ENCODE peak calls at places on chromosomes 13 and 19, in four cellular contexts. K is HepG2, O is K562, W is GM12878. Z is an unnamed sample.

GRCh38 chr13:53885997-53886396 is 857.4 kb downstream of the OLFM4 start:
- DNase-seq in W (no peak), K (no peak), O (no peak), Z (no peak)

GRCh38 chr13:95281258-95281602 is 20.0 kb downstream of the ABCC4 start:
- DNase-seq in W (no peak), O (no peak), K (no peak), Z (no peak)

GRCh38 chr13:104315606-104316005 is 1249.4 kb upstream of the SLC10A2 start:
- DNase-seq in K (peak), W (no peak), O (no peak), Z (no peak)

GRCh38 chr13:26529441-26529840 is 28.0 kb upstream of the WASF3 start:
- DNase-seq in O (peak), K (peak), W (no peak), Z (peak)

GRCh38 chr13:30918662-30919405 is 12.8 kb downstream of the MEDAG start:
- DNase-seq in K (no peak), O (no peak), W (no peak), Z (no peak)

GRCh38 chr19:41944336-41944735 is 14.8 kb downstream of the RABAC1 start:
- DNase-seq in W (no peak), K (no peak), O (no peak), Z (no peak)

GRCh38 chr19:58009666-58010301 is 7.2 kb upstream of the ZNF606 start:
- DNase-seq in W (no peak), K (no peak), O (peak), Z (no peak)

GRCh38 chr13:112248909-112249592 is 127.1 kb upstream of the SPACA7 start:
- DNase-seq in W (no peak), O (no peak), K (no peak), Z (no peak)

GRCh38 chr13:98190889-98191444 is 13.9 kb upstream of the RNF113B start:
- DNase-seq in K (peak), O (no peak), W (no peak), Z (no peak)

GRCh38 chr13:25300861-25301346 is 521 bp upstream of the NUP58 start:
- DNase-seq in W (no peak), O (no peak), K (no peak), Z (peak)

GRCh38 chr19:46844067-46844489 is 6.6 kb downstream of the AP2S1 start:
- DNase-seq in K (no peak), O (peak), W (no peak), Z (no peak)

GRCh38 chr13:20118268-20119140 is 42.3 kb downstream of the GJA3 start:
- DNase-seq in O (peak), K (no peak), W (no peak), Z (peak)

GRCh38 chr13:36778083-36778671 is 40.8 kb upstream of the RFXAP start:
- DNase-seq in O (no peak), W (peak), K (peak), Z (no peak)

GRCh38 chr13:26601669-26602068 is 44.2 kb downstream of the WASF3 start:
- DNase-seq in W (peak), K (no peak), O (no peak), Z (no peak)

GRCh38 chr19:56837004-56837403 is 3.5 kb downstream of the PEG3 start:
- DNase-seq in W (no peak), K (peak), O (peak), Z (no peak)

GRCh38 chr13:44921931-44922758 is 67.1 kb downstream of the NUFIP1 start:
- DNase-seq in O (no peak), W (no peak), K (peak), Z (no peak)

GRCh38 chr19:45962021-45962420 is 11.6 kb downstream of the NOVA2 start:
- DNase-seq in K (no peak), W (no peak), O (no peak), Z (no peak)

GRCh38 chr19:46713781-46714522 is 3.0 kb downstream of the PRKD2 start:
- DNase-seq in W (no peak), O (peak), K (peak), Z (peak)

GRCh38 chr13:29562762-29563161 is 32.7 kb downstream of the SLC7A1 start:
- DNase-seq in W (no peak), O (no peak), K (no peak), Z (no peak)

GRCh38 chr13:33509642-33510229 is 224.2 kb upstream of the STARD13 start:
- DNase-seq in W (no peak), K (no peak), O (no peak), Z (no peak)

GRCh38 chr13:27975579-27976361 is 6.7 kb upstream of the CDX2 start:
- DNase-seq in O (no peak), W (no peak), K (no peak), Z (no peak)

GRCh38 chr19:11971045-11971444 is 6.2 kb downstream of the ZNF763 start:
- DNase-seq in O (no peak), K (no peak), W (no peak), Z (no peak)

GRCh38 chr13:92745233-92745632 is 481.4 kb upstream of the GPC6 start:
- DNase-seq in O (no peak), K (no peak), W (no peak), Z (no peak)

GRCh38 chr13:79680485-79680884 is 199.5 kb downstream of the NDFIP2 start:
- DNase-seq in K (no peak), W (no peak), O (no peak), Z (no peak)

GRCh38 chr19:39236527-39236926 is 8.3 kb downstream of the IFNL3 start:
- DNase-seq in W (no peak), K (no peak), O (no peak), Z (no peak)

GRCh38 chr19:36605839-36606478 is 846 bp downstream of the ZNF382 start:
- DNase-seq in K (no peak), W (peak), O (no peak), Z (no peak)

GRCh38 chr13:41802033-41802683 is 158.8 kb downstream of the VWA8 start:
- DNase-seq in W (no peak), K (no peak), O (no peak), Z (no peak)

GRCh38 chr19:28217064-28217463 is 995.9 kb downstream of the UQCRFS1 start:
- DNase-seq in K (no peak), W (no peak), O (no peak), Z (no peak)

GRCh38 chr19:35346193-35347052 is 1.3 kb upstream of the FFAR1 start:
- DNase-seq in K (peak), W (peak), O (no peak), Z (no peak)

GRCh38 chr13:98576215-98576945 is 527 bp downstream of the STK24 start:
- DNase-seq in W (no peak), K (no peak), O (peak), Z (no peak)

GRCh38 chr19:38721977-38722773 is 22.1 kb downstream of the CAPN12 start:
- DNase-seq in W (no peak), K (peak), O (no peak), Z (no peak)

GRCh38 chr19:48085077-48085476 is 25.5 kb downstream of the PLA2G4C start:
- DNase-seq in O (no peak), K (no peak), W (no peak), Z (no peak)

GRCh38 chr13:102089177-102089576 is 312.7 kb downstream of the FGF14 start:
- DNase-seq in K (no peak), W (no peak), O (no peak), Z (no peak)

GRCh38 chr13:106357198-106357597 is 178.3 kb downstream of the EFNB2 start:
- DNase-seq in O (no peak), K (no peak), W (no peak), Z (no peak)

GRCh38 chr19:18879579-18880373 is 16.2 kb downstream of the CERS1 start:
- DNase-seq in O (peak), W (no peak), K (no peak), Z (peak)

GRCh38 chr13:68050746-68051145 is 820.6 kb upstream of the PCDH9 start:
- DNase-seq in W (no peak), K (no peak), O (no peak), Z (no peak)

GRCh38 chr13:99656092-99656745 is 154.9 kb downstream of the TM9SF2 start:
- DNase-seq in K (peak), W (peak), O (peak), Z (peak)

GRCh38 chr19:17220207-17220758 is 5.1 kb downstream of the USE1 start:
- DNase-seq in W (no peak), O (peak), K (no peak), Z (no peak)

GRCh38 chr13:113433391-113433916 is 19.8 kb downstream of the ADPRHL1 start:
- DNase-seq in W (no peak), O (no peak), K (no peak), Z (no peak)
- TF ChIP-seq FOXM1 in W (no peak), O (no peak), K (no peak), Z (no peak)

GRCh38 chr13:110323172-110323851 is 16.2 kb downstream of the COL4A2 start:
- DNase-seq in K (no peak), W (no peak), O (no peak), Z (no peak)
- TF ChIP-seq BHLHE40 in K (no peak), W (no peak), O (no peak), Z (no peak)

GRCh38 chr19:55257461-55258411 is 1.1 kb downstream of the PPP6R1 start:
- DNase-seq in O (peak), W (no peak), K (no peak), Z (peak)
- TF ChIP-seq TARDBP in O (no peak), W (no peak), K (no peak), Z (no peak)

GRCh38 chr19:8192227-8192820 is 16.8 kb upstream of the CERS4 start:
- DNase-seq in W (no peak), O (peak), K (no peak), Z (no peak)

GRCh38 chr19:8196271-8196908 is 12.8 kb upstream of the CERS4 start:
- DNase-seq in O (peak), K (no peak), W (peak), Z (no peak)

DNA sequence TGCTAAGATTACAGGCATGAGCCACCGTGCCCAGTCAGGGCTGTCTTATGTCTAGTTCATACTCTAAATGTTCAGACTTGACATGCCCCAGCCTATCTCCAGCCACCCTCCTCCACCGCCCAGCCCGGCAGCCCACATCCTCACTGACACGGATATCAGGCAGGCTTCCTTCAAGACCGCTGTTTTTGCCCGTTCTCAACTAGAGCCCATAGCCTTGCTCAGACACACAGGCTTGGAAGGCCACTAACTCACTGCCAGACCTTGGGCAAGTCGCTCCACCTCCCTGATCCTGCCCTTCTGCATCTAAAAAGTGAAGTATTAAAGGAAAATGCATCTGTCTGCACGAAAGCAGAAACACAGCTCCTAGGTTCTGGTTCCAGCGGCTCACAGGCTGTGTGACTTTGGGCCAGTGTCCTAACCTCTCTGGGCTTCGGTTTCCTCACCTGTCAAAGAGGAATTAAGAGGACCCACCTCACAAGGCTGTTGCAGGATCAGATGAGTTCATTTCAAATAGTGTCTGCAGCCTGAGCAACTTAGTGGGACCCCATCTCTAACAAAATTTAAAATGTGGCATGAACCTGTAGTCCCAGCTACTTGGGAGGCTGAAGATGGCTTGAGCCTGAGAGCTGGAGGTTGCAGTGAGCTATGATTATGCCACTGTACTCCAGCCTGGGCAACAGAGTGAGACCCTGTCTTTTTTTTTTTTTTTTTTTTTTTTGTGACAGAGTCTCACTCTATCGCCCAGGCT is 14.5 kb upstream of the CERS4 start:
- DNase-seq in O (peak), W (no peak), K (no peak), Z (no peak)
- TF ChIP-seq FOXM1 in O (no peak), W (no peak), K (no peak), Z (no peak)

GRCh38 chr13:57925250-57925649 is 293.7 kb downstream of the PCDH17 start:
- DNase-seq in W (no peak), K (no peak), O (no peak), Z (no peak)
- TF ChIP-seq BHLHE40 in W (no peak), K (no peak), O (no peak), Z (no peak)

GRCh38 chr13:76848596-76848995 is 37.6 kb downstream of the KCTD12 start:
- DNase-seq in W (no peak), K (no peak), O (no peak), Z (no peak)
- TF ChIP-seq TARDBP in W (no peak), K (no peak), O (no peak), Z (no peak)

GRCh38 chr19:9498183-9498902 is at the start of gene ZNF560:
- DNase-seq in O (peak), K (no peak), W (no peak), Z (peak)
- TF ChIP-seq FOXM1 in O (no peak), K (no peak), W (no peak), Z (no peak)

Z was measured in HEK293T.